ENCODE peak calls at places on chromosome X, in seven cellular contexts. Z is B cell; J is effector CD4-positive, alpha-beta T cell; V is stimulated activated CD8-positive, alpha-beta memory T cell treated with anti-CD3 and anti-CD28 coated beads, Interleukin-15, amount 100 ng/mL, for 1 hour; M is Kasumi-1; F is NCI-H345; I is NCI-H510A. E is an unnamed sample.

GRCh38 chrX:38233891-38234807 is 13.5 kb upstream of the SRPX start:
- DNase-seq in Z (no peak), J (no peak), V (no peak), M (no peak), F (no peak), I (no peak), E (no peak)

GRCh38 chrX:54444752-54445151 is 4.5 kb downstream of the TSR2 start:
- DNase-seq in Z (no peak), J (no peak), V (no peak), M (no peak), F (no peak), I (no peak), E (no peak)

GRCh38 chrX:9240956-9241355 is 207.0 kb upstream of the FAM9B start:
- DNase-seq in Z (no peak), J (no peak), V (no peak), M (no peak), F (no peak), I (no peak), E (no peak)

GRCh38 chrX:118685393-118685792 is 42.0 kb upstream of the IL13RA1 start:
- DNase-seq in Z (no peak), J (no peak), V (no peak), M (no peak), F (no peak), I (no peak), E (no peak)

GRCh38 chrX:31543565-31544125 is 471.8 kb upstream of the FTHL17 start:
- DNase-seq in Z (no peak), J (no peak), V (no peak), M (no peak), F (no peak), I (no peak), E (no peak)

GRCh38 chrX:110322603-110323002 is 4.7 kb upstream of the AMMECR1 start:
- DNase-seq in Z (no peak), J (no peak), V (no peak), M (no peak), F (peak; percentile 59), I (no peak), E (no peak)

GRCh38 chrX:44071070-44071645 is 98.0 kb upstream of the NDP start:
- DNase-seq in Z (no peak), J (no peak), V (no peak), M (no peak), F (no peak), I (no peak), E (no peak)

GRCh38 chrX:12779534-12779933 is 11.7 kb upstream of the PRPS2 start:
- DNase-seq in Z (no peak), J (no peak), V (no peak), M (no peak), F (no peak), I (no peak), E (no peak)

GRCh38 chrX:108516184-108516583 is 76.5 kb downstream of the COL4A5 start:
- DNase-seq in Z (no peak), J (no peak), V (no peak), M (no peak), F (peak; percentile 9), I (no peak), E (no peak)

GRCh38 chrX:65601530-65602281 is 65.7 kb upstream of the MSN start:
- DNase-seq in Z (peak; percentile 23), J (peak; percentile 35), V (no peak), M (peak; percentile 46), F (no peak), I (peak; percentile 59), E (peak; percentile 27)

GRCh38 chrX:13179100-13179499 is 134.7 kb upstream of the FAM9C start:
- DNase-seq in Z (no peak), J (no peak), V (no peak), M (no peak), F (no peak), I (no peak), E (no peak)

GRCh38 chrX:44223150-44223549 is 120.3 kb downstream of the EFHC2 start:
- DNase-seq in Z (no peak), J (no peak), V (no peak), M (no peak), F (no peak), I (no peak), E (no peak)

GRCh38 chrX:152646961-152647360 is 9.3 kb downstream of the GABRQ start:
- DNase-seq in Z (no peak), J (no peak), V (no peak), M (no peak), F (no peak), I (no peak), E (no peak)

GRCh38 chrX:1118572-1119199 is 93.8 kb downstream of the CRLF2 start:
- DNase-seq in Z (no peak), J (no peak), V (no peak), M (no peak), F (no peak), I (no peak), E (no peak)

GRCh38 chrX:16320765-16321355 is 153.6 kb downstream of the MAGEB17 start:
- DNase-seq in Z (no peak), J (no peak), V (no peak), M (no peak), F (no peak), I (no peak), E (no peak)

GRCh38 chrX:66020578-66021406 is 19.1 kb downstream of the VSIG4 start:
- DNase-seq in Z (peak; percentile 30), J (no peak), V (no peak), M (peak; percentile 54), F (no peak), I (no peak), E (no peak)

GRCh38 chrX:71143508-71143907 is 1.1 kb upstream of the NLGN3 start:
- DNase-seq in Z (no peak), J (no peak), V (no peak), M (no peak), F (no peak), I (no peak), E (no peak)

GRCh38 chrX:134836497-134836968 is 154.3 kb upstream of the SMIM10 start:
- DNase-seq in Z (no peak), J (no peak), V (no peak), M (no peak), F (no peak), I (no peak), E (no peak)

GRCh38 chrX:1903380-1903935 is 288.6 kb downstream of the ASMT start:
- DNase-seq in Z (no peak), J (no peak), V (no peak), M (no peak), F (no peak), I (no peak), E (no peak)

GRCh38 chrX:327660-328126 is 9.1 kb upstream of the GTPBP6 start:
- DNase-seq in Z (no peak), J (no peak), V (no peak), M (no peak), F (no peak), I (no peak), E (no peak)

GRCh38 chrX:136736690-136737089 is 44.0 kb downstream of the ARHGEF6 start:
- DNase-seq in Z (no peak), J (no peak), V (no peak), M (no peak), F (no peak), I (no peak), E (no peak)

GRCh38 chrX:9788908-9789307 is 2.7 kb downstream of the SHROOM2 start:
- DNase-seq in Z (no peak), J (no peak), V (no peak), M (no peak), F (peak; percentile 39), I (peak; percentile 58), E (no peak)

GRCh38 chrX:119871599-119872395 is at the start of the genes NDUFA1 and RNF113A:
- DNase-seq in Z (peak; percentile 88), J (peak; percentile 74), V (peak; percentile 65), M (peak; percentile 82), F (peak; percentile 90), I (peak; percentile 65), E (peak; percentile 78)

GRCh38 chrX:7074135-7074907 is 73.2 kb upstream of the STS start:
- DNase-seq in Z (no peak), J (no peak), V (no peak), M (no peak), F (no peak), I (no peak), E (no peak)

GRCh38 chrX:34365482-34365881 is 233.4 kb upstream of the FAM47A start:
- DNase-seq in Z (no peak), J (no peak), V (no peak), M (peak; percentile 26), F (peak; percentile 5), I (peak; percentile 0), E (no peak)

GRCh38 chrX:47530054-47530453 is 31.0 kb upstream of the ARAF start:
- DNase-seq in Z (peak; percentile 23), J (no peak), V (no peak), M (no peak), F (no peak), I (no peak), E (no peak)

GRCh38 chrX:13235930-13236329 is 83.9 kb downstream of the ATXN3L start:
- DNase-seq in Z (no peak), J (no peak), V (no peak), M (peak; percentile 35), F (no peak), I (no peak), E (no peak)

GRCh38 chrX:134692990-134693389 is 34.7 kb upstream of the PLAC1 start:
- DNase-seq in Z (no peak), J (no peak), V (no peak), M (no peak), F (no peak), I (no peak), E (no peak)

GRCh38 chrX:103310592-103311400 is at the start of gene BEX2:
- DNase-seq in Z (peak; percentile 84), J (peak; percentile 73), V (peak; percentile 62), M (no peak), F (peak; percentile 86), I (peak; percentile 68), E (no peak)

GRCh38 chrX:118730500-118731247 is 3.3 kb downstream of the IL13RA1 start:
- DNase-seq in Z (no peak), J (no peak), V (no peak), M (no peak), F (no peak), I (no peak), E (no peak)

GRCh38 chrX:112832481-112833095 is 8.0 kb downstream of the AMOT start:
- DNase-seq in Z (no peak), J (no peak), V (no peak), M (no peak), F (peak; percentile 60), I (peak; percentile 50), E (no peak)

GRCh38 chrX:38627683-38628082 is 66.3 kb downstream of the TSPAN7 start:
- DNase-seq in Z (peak; percentile 19), J (no peak), V (no peak), M (peak; percentile 66), F (no peak), I (no peak), E (peak; percentile 0)

GRCh38 chrX:1507511-1508463 is 29.2 kb downstream of the P2RY8 start:
- DNase-seq in Z (peak; percentile 83), J (peak; percentile 19), V (no peak), M (no peak), F (no peak), I (no peak), E (peak; percentile 44)

GRCh38 chrX:115912372-115912897 is 258.1 kb upstream of the AGTR2 start:
- DNase-seq in Z (peak; percentile 21), J (no peak), V (no peak), M (peak; percentile 31), F (no peak), I (no peak), E (no peak)

GRCh38 chrX:1212532-1212931 is at the start of gene CRLF2:
- DNase-seq in Z (no peak), J (no peak), V (no peak), M (no peak), F (no peak), I (no peak), E (no peak)

GRCh38 chrX:154333116-154333515 is 37.5 kb downstream of the TKTL1 start:
- DNase-seq in Z (no peak), J (no peak), V (no peak), M (no peak), F (no peak), I (no peak), E (no peak)

E was measured in NK-92 treated with Interleukin-12 subunit alpha and Interleukin-12 subunit beta, amount 100 ng/mL, for 24 hours.